ENCODE peak calls at places on chromosome X, in five cellular contexts. One of them, this sample, is unnamed.

GRCh38 chrX:97400492-97400891 is 516.8 kb downstream of the RPA4 start:
- DNase-seq in smooth muscle cell of the brain vasculature: no peak
- DNase-seq in KBM-7: no peak
- DNase-seq in activated CD4-positive, alpha-beta T cell treated with anti-CD3 and anti-CD28 coated beads for 24 hours: no peak
- DNase-seq in activated CD8-positive, alpha-beta memory T cell treated with anti-CD3 and anti-CD28 coated beads for 4 hours: no peak
- DNase-seq in this sample: no peak

GRCh38 chrX:57607295-57608187 is 15.7 kb downstream of the ZXDB start:
- DNase-seq in smooth muscle cell of the brain vasculature: no peak
- DNase-seq in KBM-7: no peak
- DNase-seq in activated CD4-positive, alpha-beta T cell treated with anti-CD3 and anti-CD28 coated beads for 24 hours: no peak
- DNase-seq in activated CD8-positive, alpha-beta memory T cell treated with anti-CD3 and anti-CD28 coated beads for 4 hours: no peak
- DNase-seq in this sample: no peak

GRCh38 chrX:139739138-139739537 is 31.2 kb upstream of the MCF2 start:
- DNase-seq in smooth muscle cell of the brain vasculature: no peak
- DNase-seq in KBM-7: no peak
- DNase-seq in activated CD4-positive, alpha-beta T cell treated with anti-CD3 and anti-CD28 coated beads for 24 hours: no peak
- DNase-seq in activated CD8-positive, alpha-beta memory T cell treated with anti-CD3 and anti-CD28 coated beads for 4 hours: no peak
- DNase-seq in this sample: no peak

GRCh38 chrX:132692066-132692465 is 203.2 kb upstream of the MBNL3 start:
- DNase-seq in smooth muscle cell of the brain vasculature: no peak
- DNase-seq in KBM-7: no peak
- DNase-seq in activated CD4-positive, alpha-beta T cell treated with anti-CD3 and anti-CD28 coated beads for 24 hours: no peak
- DNase-seq in activated CD8-positive, alpha-beta memory T cell treated with anti-CD3 and anti-CD28 coated beads for 4 hours: no peak
- DNase-seq in this sample: no peak

GRCh38 chrX:39907964-39908616 is 189.7 kb downstream of the BCOR start:
- DNase-seq in smooth muscle cell of the brain vasculature: peak
- DNase-seq in KBM-7: no peak
- DNase-seq in activated CD4-positive, alpha-beta T cell treated with anti-CD3 and anti-CD28 coated beads for 24 hours: no peak
- DNase-seq in activated CD8-positive, alpha-beta memory T cell treated with anti-CD3 and anti-CD28 coated beads for 4 hours: no peak
- DNase-seq in this sample: no peak

GRCh38 chrX:150942958-150943594 is 40.1 kb upstream of the HMGB3 start:
- DNase-seq in smooth muscle cell of the brain vasculature: no peak
- DNase-seq in KBM-7: no peak
- DNase-seq in activated CD4-positive, alpha-beta T cell treated with anti-CD3 and anti-CD28 coated beads for 24 hours: no peak
- DNase-seq in activated CD8-positive, alpha-beta memory T cell treated with anti-CD3 and anti-CD28 coated beads for 4 hours: no peak
- DNase-seq in this sample: no peak

GRCh38 chrX:41785685-41786084 is 61.7 kb downstream of the GPR82 start:
- DNase-seq in smooth muscle cell of the brain vasculature: no peak
- DNase-seq in KBM-7: no peak
- DNase-seq in activated CD4-positive, alpha-beta T cell treated with anti-CD3 and anti-CD28 coated beads for 24 hours: no peak
- DNase-seq in activated CD8-positive, alpha-beta memory T cell treated with anti-CD3 and anti-CD28 coated beads for 4 hours: no peak
- DNase-seq in this sample: no peak

GRCh38 chrX:68045008-68045577 is 388.2 kb downstream of the OPHN1 start:
- DNase-seq in smooth muscle cell of the brain vasculature: no peak
- DNase-seq in KBM-7: no peak
- DNase-seq in activated CD4-positive, alpha-beta T cell treated with anti-CD3 and anti-CD28 coated beads for 24 hours: no peak
- DNase-seq in activated CD8-positive, alpha-beta memory T cell treated with anti-CD3 and anti-CD28 coated beads for 4 hours: no peak
- DNase-seq in this sample: no peak

GRCh38 chrX:43970528-43970927 is 2.7 kb downstream of the NDP start:
- DNase-seq in smooth muscle cell of the brain vasculature: no peak
- DNase-seq in KBM-7: no peak
- DNase-seq in activated CD4-positive, alpha-beta T cell treated with anti-CD3 and anti-CD28 coated beads for 24 hours: no peak
- DNase-seq in activated CD8-positive, alpha-beta memory T cell treated with anti-CD3 and anti-CD28 coated beads for 4 hours: no peak
- DNase-seq in this sample: no peak

GRCh38 chrX:148942754-148943153 is 442.3 kb downstream of the AFF2 start:
- DNase-seq in smooth muscle cell of the brain vasculature: no peak
- DNase-seq in KBM-7: no peak
- DNase-seq in activated CD4-positive, alpha-beta T cell treated with anti-CD3 and anti-CD28 coated beads for 24 hours: no peak
- DNase-seq in activated CD8-positive, alpha-beta memory T cell treated with anti-CD3 and anti-CD28 coated beads for 4 hours: no peak
- DNase-seq in this sample: no peak

GRCh38 chrX:19554786-19555185 is 39.5 kb upstream of the MAP3K15 start:
- DNase-seq in smooth muscle cell of the brain vasculature: no peak
- DNase-seq in KBM-7: peak
- DNase-seq in activated CD4-positive, alpha-beta T cell treated with anti-CD3 and anti-CD28 coated beads for 24 hours: no peak
- DNase-seq in activated CD8-positive, alpha-beta memory T cell treated with anti-CD3 and anti-CD28 coated beads for 4 hours: no peak
- DNase-seq in this sample: no peak

GRCh38 chrX:46722742-46723568 is 36.0 kb downstream of the SLC9A7 start:
- DNase-seq in smooth muscle cell of the brain vasculature: no peak
- DNase-seq in KBM-7: no peak
- DNase-seq in activated CD4-positive, alpha-beta T cell treated with anti-CD3 and anti-CD28 coated beads for 24 hours: no peak
- DNase-seq in activated CD8-positive, alpha-beta memory T cell treated with anti-CD3 and anti-CD28 coated beads for 4 hours: no peak
- DNase-seq in this sample: no peak

GRCh38 chrX:118497180-118497814 is 1.7 kb downstream of the DOCK11 start:
- DNase-seq in smooth muscle cell of the brain vasculature: no peak
- DNase-seq in KBM-7: peak
- DNase-seq in activated CD4-positive, alpha-beta T cell treated with anti-CD3 and anti-CD28 coated beads for 24 hours: no peak
- DNase-seq in activated CD8-positive, alpha-beta memory T cell treated with anti-CD3 and anti-CD28 coated beads for 4 hours: no peak
- DNase-seq in this sample: peak

GRCh38 chrX:8815460-8816065 is 14.4 kb upstream of the FAM9A start:
- DNase-seq in smooth muscle cell of the brain vasculature: no peak
- DNase-seq in KBM-7: peak
- DNase-seq in activated CD4-positive, alpha-beta T cell treated with anti-CD3 and anti-CD28 coated beads for 24 hours: no peak
- DNase-seq in activated CD8-positive, alpha-beta memory T cell treated with anti-CD3 and anti-CD28 coated beads for 4 hours: no peak
- DNase-seq in this sample: peak

GRCh38 chrX:10246846-10247245 is 90.1 kb downstream of the CLCN4 start:
- DNase-seq in smooth muscle cell of the brain vasculature: no peak
- DNase-seq in KBM-7: no peak
- DNase-seq in activated CD4-positive, alpha-beta T cell treated with anti-CD3 and anti-CD28 coated beads for 24 hours: no peak
- DNase-seq in activated CD8-positive, alpha-beta memory T cell treated with anti-CD3 and anti-CD28 coated beads for 4 hours: no peak
- DNase-seq in this sample: no peak

GRCh38 chrX:133776072-133776471 is 209.3 kb downstream of the GPC3 start:
- DNase-seq in smooth muscle cell of the brain vasculature: no peak
- DNase-seq in KBM-7: peak
- DNase-seq in activated CD4-positive, alpha-beta T cell treated with anti-CD3 and anti-CD28 coated beads for 24 hours: peak
- DNase-seq in activated CD8-positive, alpha-beta memory T cell treated with anti-CD3 and anti-CD28 coated beads for 4 hours: no peak
- DNase-seq in this sample: peak